ENCODE peak calls at places on chromosome 1, in ten cellular contexts. M, Q, X, B, H, A, V, D, Y and I are unnamed samples.
A peak's percentile ranks its signal among the peaks of the same experiment; 100 is the strongest.

GRCh38 chr1:218339267-218339831 is 5.8 kb upstream of the TGFB2 start:
- DNase-seq in M (no peak), Q (peak; percentile 62), X (no peak), B (peak; percentile 23), H (no peak), A (no peak), V (no peak), D (peak; percentile 41), Y (peak; percentile 69), I (peak; percentile 75)

GRCh38 chr1:204409878-204410763 is 1.5 kb downstream of the PPP1R15B start:
- DNase-seq in M (no peak), Q (no peak), X (no peak), B (no peak), H (no peak), A (no peak), V (no peak), D (no peak), Y (no peak), I (no peak)

GRCh38 chr1:50080904-50081586 is 27.7 kb upstream of the ELAVL4 start:
- DNase-seq in M (no peak), Q (no peak), X (no peak), B (peak; percentile 86), H (no peak), A (no peak), V (no peak), D (no peak), Y (no peak), I (no peak)

GRCh38 chr1:96843196-96843595 is 121.6 kb downstream of the PTBP2 start:
- DNase-seq in M (no peak), Q (peak; percentile 57), X (no peak), B (no peak), H (no peak), A (no peak), V (no peak), D (peak; percentile 65), Y (peak; percentile 59), I (peak; percentile 38)

GRCh38 chr1:11058595-11059165 is 1.1 kb downstream of the SRM start:
- DNase-seq in M (no peak), Q (no peak), X (no peak), B (no peak), H (no peak), A (no peak), V (no peak), D (no peak), Y (no peak), I (no peak)

GRCh38 chr1:87226341-87226760 is 102.3 kb upstream of the LMO4 start:
- DNase-seq in M (no peak), Q (peak; percentile 100), X (no peak), B (no peak), H (no peak), A (peak; percentile 45), V (no peak), D (peak; percentile 99), Y (peak; percentile 97), I (peak; percentile 28)

GRCh38 chr1:227950735-227951224 is 3.0 kb upstream of the WNT9A start:
- DNase-seq in M (no peak), Q (no peak), X (no peak), B (no peak), H (no peak), A (no peak), V (no peak), D (no peak), Y (no peak), I (no peak)

GRCh38 chr1:110123224-110123623 is 11.0 kb downstream of the UBL4B start:
- DNase-seq in M (no peak), Q (peak; percentile 15), X (peak; percentile 32), B (no peak), H (no peak), A (no peak), V (no peak), D (no peak), Y (no peak), I (no peak)

GRCh38 chr1:93768380-93768863 is 86.8 kb upstream of the BCAR3 start:
- DNase-seq in M (no peak), Q (no peak), X (no peak), B (no peak), H (peak; percentile 52), A (no peak), V (no peak), D (no peak), Y (no peak), I (peak; percentile 32)

GRCh38 chr1:56578963-56579875 is at the start of gene PLPP3:
- DNase-seq in M (no peak), Q (peak; percentile 94), X (peak; percentile 85), B (peak; percentile 47), H (peak; percentile 80), A (peak; percentile 59), V (peak; percentile 59), D (peak; percentile 91), Y (peak; percentile 98), I (peak; percentile 92)

GRCh38 chr1:29876902-29877301 is 640.6 kb downstream of the PTPRU start:
- DNase-seq in M (no peak), Q (no peak), X (no peak), B (no peak), H (no peak), A (no peak), V (no peak), D (no peak), Y (no peak), I (no peak)

GRCh38 chr1:22364764-22365163 is 86.9 kb upstream of the ZBTB40 start:
- DNase-seq in M (no peak), Q (no peak), X (no peak), B (no peak), H (no peak), A (no peak), V (no peak), D (no peak), Y (no peak), I (no peak)

GRCh38 chr1:175427625-175428024 is 235.0 kb upstream of the KIAA0040 start:
- DNase-seq in M (no peak), Q (no peak), X (no peak), B (no peak), H (no peak), A (no peak), V (no peak), D (no peak), Y (no peak), I (no peak)